ENCODE peak calls at places on chromosomes 1 and 21, in nine cellular contexts. E is testis, U is stomach, A is fibroblast of mammary gland, D is fibroblast of pulmonary artery, F is LNCaP clone FGC, L is foreskin fibroblast, H is left ventricle myocardium inferior, M is lung. J is an unnamed sample.

GRCh38 chr1:98086156-98086555 is 165.3 kb upstream of the DPYD start:
- DNase-seq in E (no peak), U (no peak), A (peak; percentile 75), D (peak; percentile 66), F (no peak), L (peak; percentile 79), H (no peak), M (no peak), J (no peak)

GRCh38 chr21:31731112-31731801 is 661 bp downstream of the SCAF4 start:
- DNase-seq in E (peak; percentile 58), U (peak; percentile 40), A (peak; percentile 34), D (no peak), F (no peak), L (peak; percentile 57), H (peak; percentile 40), M (peak; percentile 36), J (no peak)

GRCh38 chr1:152167835-152168534 is 9.0 kb upstream of the RPTN start:
- DNase-seq in E (no peak), U (no peak), A (peak; percentile 93), D (peak; percentile 59), F (no peak), L (peak; percentile 81), H (no peak), M (no peak), J (peak; percentile 54)

GRCh38 chr21:28342229-28342810 is 650.4 kb downstream of the LTN1 start:
- DNase-seq in E (no peak), U (no peak), A (no peak), D (peak; percentile 5), F (no peak), L (no peak), H (no peak), M (no peak), J (no peak)

GRCh38 chr1:23249785-23250184 is 32.5 kb upstream of the HTR1D start:
- DNase-seq in E (no peak), U (no peak), A (no peak), D (peak; percentile 55), F (peak; percentile 3), L (no peak), H (no peak), M (no peak), J (peak; percentile 62)

GRCh38 chr1:21198929-21199328 is 22.2 kb upstream of the EIF4G3 start:
- DNase-seq in E (no peak), U (no peak), A (no peak), D (no peak), F (no peak), L (no peak), H (no peak), M (no peak), J (no peak)

GRCh38 chr1:211132681-211133392 is 1.1 kb downstream of the KCNH1 start:
- DNase-seq in E (no peak), U (no peak), A (no peak), D (no peak), F (no peak), L (no peak), H (no peak), M (no peak), J (no peak)

GRCh38 chr1:239232921-239233320 is 153.4 kb upstream of the CHRM3 start:
- DNase-seq in E (no peak), U (no peak), A (no peak), D (no peak), F (no peak), L (no peak), H (no peak), M (no peak), J (no peak)

GRCh38 chr1:39378377-39378776 is 113.1 kb upstream of the BMP8A start:
- DNase-seq in E (no peak), U (no peak), A (no peak), D (no peak), F (no peak), L (peak; percentile 14), H (no peak), M (no peak), J (no peak)
- TF ChIP-seq CTCF in E (no peak), U (no peak), A (peak; percentile 38), D (peak; percentile 49), F (peak; percentile 98), L (peak; percentile 26), H (peak; percentile 43), M (no peak), J (peak; percentile 32)

DNA sequence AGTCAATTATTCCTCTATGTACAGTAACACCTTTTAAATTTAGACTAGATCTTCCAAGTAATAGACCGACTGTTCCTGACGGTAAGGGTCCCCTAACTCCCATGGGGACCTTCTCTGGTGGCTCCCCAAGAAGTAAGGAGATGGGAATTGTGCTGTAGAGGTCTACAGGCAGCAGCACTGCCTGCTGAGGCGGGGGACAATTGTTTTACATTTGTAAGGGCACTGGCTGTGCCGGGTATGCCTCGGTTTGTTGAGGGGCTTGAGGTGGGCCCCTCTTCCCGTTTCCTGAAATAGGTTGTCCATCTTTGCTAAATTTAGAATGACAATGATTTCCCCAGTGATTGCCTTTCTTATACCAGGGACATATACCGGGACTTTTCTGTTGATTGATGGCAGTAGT is 13.1 kb upstream of the L1TD1 start:
- DNase-seq in E (no peak), U (no peak), A (no peak), D (no peak), F (no peak), L (no peak), H (no peak), M (no peak), J (no peak)
- H3K4me3 ChIP-seq in E (no peak overlapping the region), U (no peak overlapping the region), A (no peak overlapping the region), D (no peak overlapping the region), F (no peak overlapping the region), L (no peak overlapping the region), H (no peak overlapping the region), M (no peak overlapping the region), J (no peak overlapping the region)

DNA sequence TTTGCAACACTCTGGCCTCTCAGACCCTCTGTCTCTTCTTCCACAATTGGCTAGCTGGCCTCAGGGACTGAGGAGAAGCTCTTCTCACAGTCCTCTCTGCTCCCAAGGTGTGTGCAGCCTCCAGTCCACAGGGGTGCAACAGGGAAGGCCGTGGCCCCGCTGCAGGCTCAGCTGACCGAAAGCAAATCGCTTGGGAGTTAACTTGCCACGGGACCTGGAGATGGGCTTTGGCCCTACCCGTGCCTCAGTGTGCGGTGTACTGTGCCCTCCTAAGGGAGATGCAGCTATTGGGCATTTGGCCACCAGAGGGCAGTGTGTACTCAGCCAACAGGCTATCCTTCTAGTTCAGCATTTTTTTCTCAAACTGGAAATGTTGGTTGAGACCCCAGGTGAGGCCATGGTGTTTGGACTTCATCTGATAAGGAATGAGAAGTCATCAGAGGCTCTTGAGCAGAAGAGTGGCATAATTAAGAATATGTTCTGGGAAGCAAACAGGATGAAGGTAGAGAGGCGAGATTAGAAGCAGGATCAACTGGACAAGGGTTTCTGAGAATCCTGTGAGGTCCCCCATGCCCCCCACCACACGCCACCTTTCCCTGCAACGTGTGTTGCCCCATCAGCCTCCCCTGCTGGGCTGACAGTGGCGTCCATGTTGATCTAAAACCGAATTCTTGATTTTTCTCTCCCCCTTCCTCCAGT is 42.5 kb upstream of the TMEM125 start:
- DNase-seq in E (peak; percentile 93), U (peak; percentile 90), A (peak; percentile 70), D (peak; percentile 79), F (no peak), L (peak; percentile 86), H (peak; percentile 76), M (peak; percentile 85), J (peak; percentile 72)
- TF ChIP-seq CTCF in E (peak; percentile 87), U (peak; percentile 90), A (peak; percentile 92), D (peak; percentile 97), F (peak; percentile 97), L (peak; percentile 86), H (peak; percentile 94), M (peak; percentile 95), J (peak; percentile 93)

GRCh38 chr1:203290261-203291089 is 14.8 kb upstream of the BTG2 start:
- DNase-seq in E (peak; percentile 94), U (peak; percentile 99), A (peak; percentile 56), D (peak; percentile 81), F (no peak), L (peak; percentile 60), H (peak; percentile 94), M (peak; percentile 92), J (no peak)
- H3K4me3 ChIP-seq in E (no peak overlapping the region), U (peak overlapping the region; percentile 24), A (no peak overlapping the region), D (no peak overlapping the region), F (no peak overlapping the region), L (no peak overlapping the region), H (peak overlapping the region; percentile 55), M (no peak overlapping the region), J (no peak overlapping the region)

GRCh38 chr1:223084466-223084865 is 58.6 kb downstream of the TLR5 start:
- DNase-seq in E (no peak), U (no peak), A (no peak), D (no peak), F (no peak), L (no peak), H (no peak), M (no peak), J (no peak)
- TF ChIP-seq CTCF in E (no peak), U (no peak), A (no peak), D (no peak), F (no peak), L (no peak), H (no peak), M (no peak), J (no peak)

GRCh38 chr1:200042437-200043329 is 15.2 kb downstream of the NR5A2 start:
- DNase-seq in E (no peak), U (no peak), A (no peak), D (no peak), F (no peak), L (peak; percentile 28), H (no peak), M (no peak), J (no peak)

GRCh38 chr1:200042119-200042436 is 14.6 kb downstream of the NR5A2 start:
- DNase-seq in E (no peak), U (no peak), A (no peak), D (no peak), F (no peak), L (peak; percentile 14), H (no peak), M (no peak), J (no peak)

GRCh38 chr1:200039849-200040479 is 12.5 kb downstream of the NR5A2 start:
- DNase-seq in E (no peak), U (no peak), A (no peak), D (no peak), F (no peak), L (peak; percentile 19), H (no peak), M (no peak), J (no peak)

GRCh38 chr1:200040516-200041138 is 13.1 kb downstream of the NR5A2 start:
- DNase-seq in E (no peak), U (no peak), A (no peak), D (peak; percentile 57), F (no peak), L (peak; percentile 16), H (no peak), M (no peak), J (no peak)

GRCh38 chr1:200041337-200042118 is 14.0 kb downstream of the NR5A2 start:
- DNase-seq in E (no peak), U (no peak), A (no peak), D (no peak), F (no peak), L (peak; percentile 8), H (no peak), M (no peak), J (no peak)
- H3K4me3 ChIP-seq in E (peak overlapping the region; percentile 21), U (peak overlapping the region; percentile 41), A (no peak overlapping the region), D (peak overlapping the region; percentile 67), F (no peak overlapping the region), L (no peak overlapping the region), H (peak overlapping the region; percentile 71), M (peak overlapping the region; percentile 38), J (no peak overlapping the region)